ENCODE peak calls at places on chromosomes 13 and 19, in seven cellular contexts. One of them, this sample, is unnamed.

GRCh38 chr13:98960331-98961203 is 17.3 kb downstream of the DOCK9 start:
- DNase-seq in neuronal stem cell: no peak
- DNase-seq in AG09319: no peak
- DNase-seq in lung: no peak
- DNase-seq in DMS153: no peak
- DNase-seq in fibroblast of pulmonary artery: peak; percentile 32
- DNase-seq in HTR-8/SVneo: no peak
- DNase-seq in this sample: no peak

GRCh38 chr19:38044267-38045111 is 137.5 kb downstream of the SIPA1L3 start:
- DNase-seq in neuronal stem cell: no peak
- DNase-seq in AG09319: no peak
- DNase-seq in lung: no peak
- DNase-seq in DMS153: no peak
- DNase-seq in fibroblast of pulmonary artery: peak; percentile 42
- DNase-seq in HTR-8/SVneo: peak; percentile 41
- DNase-seq in this sample: no peak

GRCh38 chr13:94093652-94094310 is 385.7 kb downstream of the DCT start:
- DNase-seq in neuronal stem cell: no peak
- DNase-seq in AG09319: no peak
- DNase-seq in lung: no peak
- DNase-seq in DMS153: no peak
- DNase-seq in fibroblast of pulmonary artery: no peak
- DNase-seq in HTR-8/SVneo: no peak
- DNase-seq in this sample: no peak

GRCh38 chr19:7450243-7451223 is 38.3 kb downstream of the PEX11G start:
- DNase-seq in neuronal stem cell: peak; percentile 57
- DNase-seq in AG09319: no peak
- DNase-seq in lung: no peak
- DNase-seq in DMS153: no peak
- DNase-seq in fibroblast of pulmonary artery: peak; percentile 31
- DNase-seq in HTR-8/SVneo: no peak
- DNase-seq in this sample: peak; percentile 14

GRCh38 chr19:14683439-14683838 is 6.4 kb upstream of the ZNF333 start:
- DNase-seq in neuronal stem cell: no peak
- DNase-seq in AG09319: no peak
- DNase-seq in lung: no peak
- DNase-seq in DMS153: no peak
- DNase-seq in fibroblast of pulmonary artery: no peak
- DNase-seq in HTR-8/SVneo: no peak
- DNase-seq in this sample: no peak

GRCh38 chr13:40672310-40673060 is 6.0 kb upstream of the FOXO1 start:
- DNase-seq in neuronal stem cell: no peak
- DNase-seq in AG09319: peak; percentile 22
- DNase-seq in lung: no peak
- DNase-seq in DMS153: peak; percentile 39
- DNase-seq in fibroblast of pulmonary artery: peak; percentile 62
- DNase-seq in HTR-8/SVneo: peak; percentile 62
- DNase-seq in this sample: no peak

GRCh38 chr19:10009714-10010224 is 535 bp downstream of the COL5A3 start:
- DNase-seq in neuronal stem cell: no peak
- DNase-seq in AG09319: no peak
- DNase-seq in lung: no peak
- DNase-seq in DMS153: no peak
- DNase-seq in fibroblast of pulmonary artery: peak; percentile 14
- DNase-seq in HTR-8/SVneo: no peak
- DNase-seq in this sample: no peak

GRCh38 chr19:54030895-54031586 is 32.7 kb downstream of the VSTM1 start:
- DNase-seq in neuronal stem cell: no peak
- DNase-seq in AG09319: no peak
- DNase-seq in lung: no peak
- DNase-seq in DMS153: no peak
- DNase-seq in fibroblast of pulmonary artery: peak; percentile 49
- DNase-seq in HTR-8/SVneo: no peak
- DNase-seq in this sample: no peak

GRCh38 chr19:51739466-51740213 is 12.0 kb downstream of the FPR1 start:
- DNase-seq in neuronal stem cell: no peak
- DNase-seq in AG09319: no peak
- DNase-seq in lung: no peak
- DNase-seq in DMS153: no peak
- DNase-seq in fibroblast of pulmonary artery: no peak
- DNase-seq in HTR-8/SVneo: no peak
- DNase-seq in this sample: no peak

GRCh38 chr13:26707122-26708006 is 53.2 kb downstream of the GPR12 start:
- DNase-seq in neuronal stem cell: peak; percentile 48
- DNase-seq in AG09319: no peak
- DNase-seq in lung: no peak
- DNase-seq in DMS153: peak; percentile 75
- DNase-seq in fibroblast of pulmonary artery: peak; percentile 69
- DNase-seq in HTR-8/SVneo: peak; percentile 50
- DNase-seq in this sample: no peak

GRCh38 chr19:57317503-57317902 is 2.8 kb upstream of the ZNF543 start:
- DNase-seq in neuronal stem cell: no peak
- DNase-seq in AG09319: no peak
- DNase-seq in lung: no peak
- DNase-seq in DMS153: no peak
- DNase-seq in fibroblast of pulmonary artery: no peak
- DNase-seq in HTR-8/SVneo: no peak
- DNase-seq in this sample: no peak

GRCh38 chr19:18895828-18896341 is at the start of gene CERS1:
- DNase-seq in neuronal stem cell: peak; percentile 54
- DNase-seq in AG09319: no peak
- DNase-seq in lung: no peak
- DNase-seq in DMS153: no peak
- DNase-seq in fibroblast of pulmonary artery: no peak
- DNase-seq in HTR-8/SVneo: peak; percentile 59
- DNase-seq in this sample: no peak

GRCh38 chr13:81025091-81025490 is 684.2 kb upstream of the SPRY2 start:
- DNase-seq in neuronal stem cell: no peak
- DNase-seq in AG09319: no peak
- DNase-seq in lung: no peak
- DNase-seq in DMS153: no peak
- DNase-seq in fibroblast of pulmonary artery: no peak
- DNase-seq in HTR-8/SVneo: no peak
- DNase-seq in this sample: no peak

GRCh38 chr13:101492251-101492910 is 39.9 kb downstream of the ITGBL1 start:
- DNase-seq in neuronal stem cell: peak; percentile 2
- DNase-seq in AG09319: no peak
- DNase-seq in lung: no peak
- DNase-seq in DMS153: no peak
- DNase-seq in fibroblast of pulmonary artery: peak; percentile 17
- DNase-seq in HTR-8/SVneo: no peak
- DNase-seq in this sample: no peak

GRCh38 chr13:42275506-42275905 is 3.6 kb downstream of the AKAP11 start:
- DNase-seq in neuronal stem cell: no peak
- DNase-seq in AG09319: no peak
- DNase-seq in lung: no peak
- DNase-seq in DMS153: no peak
- DNase-seq in fibroblast of pulmonary artery: no peak
- DNase-seq in HTR-8/SVneo: no peak
- DNase-seq in this sample: no peak

GRCh38 chr13:105603283-105603682 is 932.2 kb downstream of the EFNB2 start:
- DNase-seq in neuronal stem cell: no peak
- DNase-seq in AG09319: no peak
- DNase-seq in lung: no peak
- DNase-seq in DMS153: peak; percentile 16
- DNase-seq in fibroblast of pulmonary artery: no peak
- DNase-seq in HTR-8/SVneo: no peak
- DNase-seq in this sample: no peak

GRCh38 chr13:28659611-28659970 is 661 bp downstream of the POMP start:
- DNase-seq in neuronal stem cell: no peak
- DNase-seq in AG09319: no peak
- DNase-seq in lung: no peak
- DNase-seq in DMS153: no peak
- DNase-seq in fibroblast of pulmonary artery: peak; percentile 74
- DNase-seq in HTR-8/SVneo: no peak
- DNase-seq in this sample: no peak

GRCh38 chr19:2613507-2614295 is 88.8 kb downstream of the GNG7 start:
- DNase-seq in neuronal stem cell: no peak
- DNase-seq in AG09319: no peak
- DNase-seq in lung: no peak
- DNase-seq in DMS153: no peak
- DNase-seq in fibroblast of pulmonary artery: peak; percentile 51
- DNase-seq in HTR-8/SVneo: no peak
- DNase-seq in this sample: no peak

GRCh38 chr19:11375143-11375948 is 880 bp downstream of the SWSAP1 start:
- DNase-seq in neuronal stem cell: no peak
- DNase-seq in AG09319: no peak
- DNase-seq in lung: peak; percentile 65
- DNase-seq in DMS153: peak; percentile 60
- DNase-seq in fibroblast of pulmonary artery: no peak
- DNase-seq in HTR-8/SVneo: no peak
- DNase-seq in this sample: no peak

GRCh38 chr13:35927554-35927953 is 203.6 kb downstream of the DCLK1 start:
- DNase-seq in neuronal stem cell: no peak
- DNase-seq in AG09319: no peak
- DNase-seq in lung: no peak
- DNase-seq in DMS153: no peak
- DNase-seq in fibroblast of pulmonary artery: peak; percentile 63
- DNase-seq in HTR-8/SVneo: peak; percentile 11
- DNase-seq in this sample: no peak

GRCh38 chr13:35712907-35713685 is 236.6 kb upstream of the MAB21L1 start:
- DNase-seq in neuronal stem cell: no peak
- DNase-seq in AG09319: peak; percentile 91
- DNase-seq in lung: no peak
- DNase-seq in DMS153: no peak
- DNase-seq in fibroblast of pulmonary artery: peak; percentile 19
- DNase-seq in HTR-8/SVneo: no peak
- DNase-seq in this sample: peak; percentile 28

GRCh38 chr13:113540523-113540922 is 44.0 kb upstream of the TFDP1 start:
- DNase-seq in neuronal stem cell: no peak
- DNase-seq in AG09319: no peak
- DNase-seq in lung: no peak
- DNase-seq in DMS153: no peak
- DNase-seq in fibroblast of pulmonary artery: no peak
- DNase-seq in HTR-8/SVneo: no peak
- DNase-seq in this sample: no peak

GRCh38 chr13:100014621-100015020 is 33.0 kb downstream of the ZIC2 start:
- DNase-seq in neuronal stem cell: no peak
- DNase-seq in AG09319: no peak
- DNase-seq in lung: no peak
- DNase-seq in DMS153: no peak
- DNase-seq in fibroblast of pulmonary artery: no peak
- DNase-seq in HTR-8/SVneo: no peak
- DNase-seq in this sample: no peak

GRCh38 chr19:56933014-56933705 is 92.6 kb upstream of the PEG3 start:
- DNase-seq in neuronal stem cell: no peak
- DNase-seq in AG09319: no peak
- DNase-seq in lung: no peak
- DNase-seq in DMS153: no peak
- DNase-seq in fibroblast of pulmonary artery: no peak
- DNase-seq in HTR-8/SVneo: no peak
- DNase-seq in this sample: no peak

GRCh38 chr19:34482380-34483250 is 1.1 kb downstream of the WTIP start:
- DNase-seq in neuronal stem cell: no peak
- DNase-seq in AG09319: no peak
- DNase-seq in lung: no peak
- DNase-seq in DMS153: no peak
- DNase-seq in fibroblast of pulmonary artery: peak; percentile 46
- DNase-seq in HTR-8/SVneo: no peak
- DNase-seq in this sample: no peak

GRCh38 chr13:114234645-114235421 is at the start of gene CDC16:
- DNase-seq in neuronal stem cell: peak; percentile 71
- DNase-seq in AG09319: peak; percentile 67
- DNase-seq in lung: peak; percentile 94
- DNase-seq in DMS153: peak; percentile 83
- DNase-seq in fibroblast of pulmonary artery: peak; percentile 93
- DNase-seq in HTR-8/SVneo: peak; percentile 82
- DNase-seq in this sample: peak; percentile 42

GRCh38 chr13:32587774-32588165 is 1.5 kb downstream of the PDS5B start:
- DNase-seq in neuronal stem cell: no peak
- DNase-seq in AG09319: peak; percentile 4
- DNase-seq in lung: no peak
- DNase-seq in DMS153: no peak
- DNase-seq in fibroblast of pulmonary artery: peak; percentile 30
- DNase-seq in HTR-8/SVneo: no peak
- DNase-seq in this sample: no peak

GRCh38 chr13:66114127-66114526 is 1116.0 kb downstream of the PCDH9 start:
- DNase-seq in neuronal stem cell: no peak
- DNase-seq in AG09319: peak; percentile 7
- DNase-seq in lung: no peak
- DNase-seq in DMS153: no peak
- DNase-seq in fibroblast of pulmonary artery: no peak
- DNase-seq in HTR-8/SVneo: no peak
- DNase-seq in this sample: no peak

GRCh38 chr19:5542665-5543064 is 25.1 kb downstream of the TINCR start:
- DNase-seq in neuronal stem cell: no peak
- DNase-seq in AG09319: no peak
- DNase-seq in lung: no peak
- DNase-seq in DMS153: no peak
- DNase-seq in fibroblast of pulmonary artery: no peak
- DNase-seq in HTR-8/SVneo: no peak
- DNase-seq in this sample: no peak

GRCh38 chr13:49998714-49999624 is 2.1 kb downstream of the TRIM13 start:
- DNase-seq in neuronal stem cell: no peak
- DNase-seq in AG09319: no peak
- DNase-seq in lung: no peak
- DNase-seq in DMS153: no peak
- DNase-seq in fibroblast of pulmonary artery: no peak
- DNase-seq in HTR-8/SVneo: no peak
- DNase-seq in this sample: no peak

GRCh38 chr19:6038634-6039405 is 60.9 kb upstream of the RANBP3 start:
- DNase-seq in neuronal stem cell: no peak
- DNase-seq in AG09319: no peak
- DNase-seq in lung: peak; percentile 19
- DNase-seq in DMS153: no peak
- DNase-seq in fibroblast of pulmonary artery: no peak
- DNase-seq in HTR-8/SVneo: no peak
- DNase-seq in this sample: no peak